ENCODE peak calls at places on chromosome 15, in nine cellular contexts. K is AG10803; R is GM06990; Z is NB4; P is lower lobe of right lung; O is activated CD8-positive, alpha-beta T cell treated with anti-CD3 and anti-CD28 coated beads for 36 hours; B is HL-60; G is ovary; N is A549. X is an unnamed sample.

GRCh38 chr15:96807361-96807760 is 476.9 kb downstream of the NR2F2 start:
- DNase-seq in N (no peak), B (no peak), K (no peak), G (no peak), R (no peak), P (no peak), Z (no peak), O (no peak), X (no peak)

GRCh38 chr15:101068961-101069734 is 150.0 kb downstream of the LRRK1 start:
- DNase-seq in R (no peak), G (peak), O (no peak), P (peak), N (peak), Z (no peak), B (no peak), K (peak), X (no peak)

GRCh38 chr15:92163641-92164040 is 230.0 kb upstream of the ST8SIA2 start:
- DNase-seq in P (no peak), R (no peak), N (no peak), O (no peak), Z (peak), K (peak), B (no peak), G (no peak), X (no peak)

GRCh38 chr15:94174399-94174802 is 57.0 kb upstream of the MCTP2 start:
- DNase-seq in P (no peak), B (peak), O (peak), R (peak), K (peak), G (no peak), N (no peak), Z (peak), X (peak)

GRCh38 chr15:62770752-62771151 is 271.8 kb upstream of the TPM1 start:
- DNase-seq in G (no peak), Z (no peak), R (no peak), O (no peak), P (no peak), K (peak), B (no peak), N (no peak), X (no peak)

GRCh38 chr15:67832031-67832551 is 6.8 kb downstream of the SKOR1 start:
- DNase-seq in Z (peak), K (peak), G (no peak), N (peak), O (no peak), P (no peak), B (no peak), R (no peak), X (no peak)

GRCh38 chr15:91541286-91541685 is 312.2 kb upstream of the SLCO3A1 start:
- DNase-seq in R (no peak), P (no peak), N (no peak), O (no peak), Z (no peak), K (no peak), G (no peak), B (no peak), X (no peak)

GRCh38 chr15:85761635-85762034 is 33.1 kb downstream of the KLHL25 start:
- DNase-seq in G (no peak), B (no peak), Z (no peak), R (no peak), O (no peak), P (peak), N (no peak), K (no peak), X (no peak)

GRCh38 chr15:48794697-48795134 is 16.2 kb downstream of the CEP152 start:
- DNase-seq in P (no peak), O (no peak), B (no peak), G (no peak), Z (peak), N (peak), R (peak), K (peak), X (peak)

GRCh38 chr15:68833734-68834334 is 13.1 kb upstream of the ANP32A start:
- DNase-seq in K (no peak), B (no peak), O (peak), R (no peak), N (no peak), P (no peak), G (no peak), Z (no peak), X (no peak)

GRCh38 chr15:92393994-92394326 is 279 bp downstream of the ST8SIA2 start:
- DNase-seq in R (no peak), O (no peak), K (no peak), B (no peak), P (no peak), N (no peak), G (no peak), Z (no peak), X (no peak)

GRCh38 chr15:31442203-31443090 is 115.8 kb downstream of the KLF13 start:
- DNase-seq in Z (no peak), O (peak), G (no peak), B (no peak), P (no peak), N (peak), K (peak), R (no peak), X (no peak)

GRCh38 chr15:99154271-99154670 is 49.4 kb downstream of the SYNM start:
- DNase-seq in R (no peak), Z (no peak), N (no peak), K (no peak), P (no peak), O (no peak), B (no peak), G (no peak), X (no peak)

GRCh38 chr15:70833897-70834765 is 19.8 kb downstream of the LARP6 start:
- DNase-seq in B (no peak), O (no peak), Z (peak), K (peak), P (no peak), G (no peak), N (peak), R (no peak), X (no peak)

GRCh38 chr15:31269961-31270575 is 56.6 kb upstream of the KLF13 start:
- DNase-seq in R (no peak), B (no peak), Z (no peak), O (no peak), G (no peak), P (no peak), K (no peak), N (no peak), X (no peak)

GRCh38 chr15:47035756-47036155 is 681.5 kb upstream of the SEMA6D start:
- DNase-seq in P (no peak), Z (no peak), R (no peak), K (no peak), B (no peak), N (no peak), O (no peak), G (no peak), X (no peak)
- TF ChIP-seq CTCF in P (no peak), Z (no peak), R (no peak), K (no peak), B (no peak), N (no peak), O (no peak), G (no peak), X (no peak)

DNA sequence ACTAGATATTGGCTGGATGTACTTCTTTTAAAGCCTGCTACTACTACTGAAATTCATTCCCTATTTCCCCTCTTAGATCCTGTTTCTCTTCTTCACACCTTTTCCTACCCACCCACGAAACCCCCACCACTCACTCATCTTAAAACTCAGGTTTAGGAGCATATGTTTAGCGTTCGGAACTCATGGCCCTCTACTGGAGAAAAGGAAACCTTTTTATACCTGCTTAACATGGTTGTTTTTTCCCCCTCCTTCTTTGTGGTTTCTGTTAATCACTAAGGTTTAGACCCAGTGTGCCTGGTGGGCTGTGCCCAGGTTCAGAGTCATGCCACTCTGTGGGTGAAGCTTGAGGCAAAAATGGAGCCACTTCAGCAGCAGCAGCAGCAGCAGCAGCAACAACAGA is 2.6 kb downstream of the ARID3B start:
- DNase-seq in R (peak), O (peak), N (no peak), B (no peak), Z (peak), K (no peak), G (no peak), P (no peak), X (no peak)
- TF ChIP-seq CTCF in R (peak), O (peak), N (no peak), B (no peak), Z (peak), K (no peak), G (no peak), P (no peak), X (peak)

DNA sequence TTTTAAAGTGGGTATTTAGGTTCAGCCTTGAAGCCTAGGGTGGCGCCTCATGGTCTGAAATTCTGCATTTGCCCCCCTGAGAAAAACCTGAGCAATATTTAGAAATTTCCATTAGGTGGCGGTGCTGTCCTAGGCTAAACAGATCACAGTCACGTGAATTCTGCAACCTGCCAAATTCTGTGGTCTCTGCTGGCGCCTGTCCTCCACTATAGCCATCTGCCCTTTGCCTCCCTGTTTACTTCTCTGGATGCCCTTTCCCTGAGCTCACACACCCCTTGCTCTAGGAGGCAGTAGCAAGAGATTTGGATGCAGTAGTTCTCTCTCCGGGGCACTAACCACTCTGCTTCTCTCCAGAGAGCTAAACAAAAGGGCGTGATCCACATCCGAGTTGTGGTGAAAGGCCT is 9.1 kb downstream of the MRPS11 start:
- DNase-seq in K (peak), Z (peak), B (no peak), G (peak), P (no peak), R (no peak), O (peak), N (peak), X (peak)
- TF ChIP-seq CTCF in K (peak), Z (peak), B (no peak), G (peak), P (no peak), R (peak), O (peak), N (peak), X (peak)

GRCh38 chr15:39784125-39784524 is 1.5 kb upstream of the FSIP1 start:
- DNase-seq in O (no peak), K (no peak), B (no peak), R (no peak), N (no peak), P (no peak), G (no peak), Z (peak), X (no peak)

GRCh38 chr15:39785806-39786205 is 3.2 kb upstream of the FSIP1 start:
- DNase-seq in B (no peak), O (no peak), G (no peak), K (no peak), P (no peak), R (no peak), N (no peak), Z (no peak), X (no peak)

GRCh38 chr15:39784638-39785037 is 2.0 kb upstream of the FSIP1 start:
- DNase-seq in G (no peak), K (no peak), O (no peak), Z (no peak), B (no peak), R (no peak), P (no peak), N (no peak), X (no peak)

GRCh38 chr15:39786444-39787056 is 3.9 kb upstream of the FSIP1 start:
- DNase-seq in B (no peak), K (peak), Z (peak), N (peak), G (no peak), R (no peak), P (no peak), O (peak), X (peak)

GRCh38 chr15:39785139-39785538 is 2.5 kb upstream of the FSIP1 start:
- DNase-seq in G (no peak), Z (no peak), O (no peak), K (no peak), P (no peak), N (no peak), B (no peak), R (no peak), X (no peak)
- TF ChIP-seq CTCF in G (no peak), Z (no peak), O (no peak), K (no peak), P (no peak), N (no peak), B (no peak), R (no peak), X (no peak)

GRCh38 chr15:51621917-51622268 is 678 bp downstream of the DMXL2 start:
- DNase-seq in R (no peak), N (peak), P (peak), O (peak), B (no peak), Z (peak), K (peak), G (peak), X (peak)
- TF ChIP-seq CTCF in R (peak), N (peak), P (no peak), O (no peak), B (no peak), Z (peak), K (peak), G (no peak), X (peak)